ENCODE peak calls at places on chromosomes 11 and 22, in five cellular contexts. N is GOT3, V is activated T-helper 1 cell treated with Interleukin-2 at 50 U/mL for 16 hours, U is bronchial epithelial cell, M is EH. E is an unnamed sample.

GRCh38 chr22:20953668-20954500 is 13.2 kb upstream of the AIFM3 start:
- DNase-seq in N (no peak), V (no peak), U (peak), M (peak), E (no peak)

GRCh38 chr11:111966678-111967077 is 29.5 kb downstream of the DIXDC1 start:
- DNase-seq in N (no peak), V (no peak), U (no peak), M (no peak), E (no peak)

GRCh38 chr11:63814383-63814736 is 1.1 kb downstream of the SPINDOC start:
- DNase-seq in N (no peak), V (no peak), U (no peak), M (no peak), E (no peak)

GRCh38 chr11:130782361-130783221 is 133.7 kb downstream of the SNX19 start:
- DNase-seq in N (no peak), V (no peak), U (peak), M (peak), E (no peak)

GRCh38 chr11:120511116-120511803 is at the start of gene GRIK4:
- DNase-seq in N (no peak), V (peak), U (peak), M (peak), E (peak)

GRCh38 chr11:64059339-64060176 is 23.8 kb downstream of the FLRT1 start:
- DNase-seq in N (no peak), V (no peak), U (no peak), M (no peak), E (no peak)

GRCh38 chr11:18100926-18101656 is 4.8 kb downstream of the SAAL1 start:
- DNase-seq in N (no peak), V (no peak), U (no peak), M (no peak), E (no peak)

GRCh38 chr11:9662273-9662672 is 1.6 kb upstream of the SWAP70 start:
- DNase-seq in N (no peak), V (no peak), U (no peak), M (no peak), E (no peak)

GRCh38 chr11:71420455-71421241 is 27.5 kb downstream of the DHCR7 start:
- DNase-seq in N (no peak), V (no peak), U (peak), M (peak), E (no peak)

GRCh38 chr11:132595711-132596111 is 936.6 kb downstream of the OPCML start:
- DNase-seq in N (no peak), V (no peak), U (no peak), M (peak), E (no peak)

GRCh38 chr11:59172345-59173079 is 580 bp downstream of the DTX4 start:
- DNase-seq in N (no peak), V (peak), U (no peak), M (no peak), E (no peak)

GRCh38 chr11:57155400-57155799 is 26.4 kb upstream of the LRRC55 start:
- DNase-seq in N (no peak), V (no peak), U (peak), M (no peak), E (no peak)

GRCh38 chr11:77823775-77824174 is 2.8 kb downstream of the AAMDC start:
- DNase-seq in N (no peak), V (no peak), U (peak), M (peak), E (no peak)

GRCh38 chr11:6402561-6402981 is 12.3 kb downstream of the SMPD1 start:
- DNase-seq in N (no peak), V (peak), U (no peak), M (peak), E (no peak)

GRCh38 chr22:30830907-30831306 is 136.2 kb downstream of the OSBP2 start:
- DNase-seq in N (no peak), V (no peak), U (peak), M (peak), E (peak)

GRCh38 chr11:27611946-27612455 is 88.3 kb downstream of the BDNF start:
- DNase-seq in N (no peak), V (no peak), U (peak), M (peak), E (no peak)

GRCh38 chr11:87180743-87181142 is 143.0 kb downstream of the TMEM135 start:
- DNase-seq in N (no peak), V (no peak), U (no peak), M (peak), E (no peak)

GRCh38 chr22:44928711-44929347 is 81.0 kb downstream of the PHF21B start:
- DNase-seq in N (no peak), V (no peak), U (no peak), M (no peak), E (no peak)

GRCh38 chr11:115636686-115637555 is 132.7 kb upstream of the CADM1 start:
- DNase-seq in N (no peak), V (no peak), U (no peak), M (no peak), E (no peak)

E was measured in SW 1271.